ENCODE peak calls at places on chromosomes 5 and 9, in four cellular contexts. I is right lobe of liver, N is lower lobe of right lung, R is heart right ventricle. F is an unnamed sample.

GRCh38 chr9:14565352-14565956 is 127.8 kb downstream of the ZDHHC21 start:
- DNase-seq in I (no peak), N (no peak), R (no peak), F (no peak)

GRCh38 chr5:89064054-89064453 is 181.1 kb upstream of the MEF2C start:
- DNase-seq in I (no peak), R (no peak), N (no peak), F (no peak)

GRCh38 chr5:129384736-129385135 is 75.4 kb upstream of the ADAMTS19 start:
- DNase-seq in N (no peak), R (no peak), I (no peak), F (no peak)

GRCh38 chr5:167587768-167588167 is 703.7 kb upstream of the WWC1 start:
- DNase-seq in R (no peak), I (no peak), N (no peak), F (peak; percentile 12)

GRCh38 chr5:23274156-23274555 is 233.3 kb upstream of the PRDM9 start:
- DNase-seq in R (no peak), N (no peak), I (no peak), F (no peak)

GRCh38 chr9:109640232-109641078 is 139.5 kb upstream of the PALM2AKAP2 start:
- DNase-seq in N (peak; percentile 50), I (peak; percentile 50), R (peak; percentile 61), F (peak; percentile 11)

GRCh38 chr5:180096616-180097015 is 25.1 kb upstream of the RNF130 start:
- DNase-seq in N (no peak), I (no peak), R (no peak), F (no peak)

GRCh38 chr5:54725391-54726280 is 208.1 kb downstream of the SNX18 start:
- DNase-seq in N (no peak), R (no peak), I (no peak), F (no peak)

GRCh38 chr9:77896269-77897245 is 135.1 kb downstream of the GNAQ start:
- DNase-seq in N (no peak), R (no peak), I (no peak), F (no peak)

GRCh38 chr5:80755634-80756033 is 100.9 kb upstream of the DHFR start:
- DNase-seq in I (no peak), N (no peak), R (no peak), F (peak; percentile 5)

GRCh38 chr5:19891658-19892057 is 96.3 kb downstream of the CDH18 start:
- DNase-seq in I (no peak), N (no peak), R (no peak), F (no peak)

GRCh38 chr9:120394058-120394669 is 185.8 kb downstream of the CDK5RAP2 start:
- DNase-seq in I (peak; percentile 77), R (no peak), N (no peak), F (no peak)

GRCh38 chr5:167096816-167097215 is 1194.6 kb upstream of the WWC1 start:
- DNase-seq in R (no peak), N (no peak), I (no peak), F (no peak)

GRCh38 chr9:110069326-110070248 is 138.4 kb downstream of the C9orf152 start:
- DNase-seq in N (peak; percentile 66), R (peak; percentile 30), I (no peak), F (no peak)

GRCh38 chr9:16730162-16730561 is 140.3 kb downstream of the BNC2 start:
- DNase-seq in R (no peak), I (no peak), N (no peak), F (no peak)

GRCh38 chr9:79057576-79057975 is 514.2 kb upstream of the TLE4 start:
- DNase-seq in N (no peak), R (no peak), I (no peak), F (no peak)

GRCh38 chr5:61332891-61333350 is 863 bp downstream of the ZSWIM6 start:
- DNase-seq in I (peak; percentile 63), N (peak; percentile 79), R (no peak), F (peak; percentile 47)

GRCh38 chr5:95697781-95698681 is 15.2 kb upstream of the SPATA9 start:
- DNase-seq in R (no peak), N (no peak), I (no peak), F (no peak)

GRCh38 chr5:53991942-53992341 is 318.4 kb downstream of the ARL15 start:
- DNase-seq in I (no peak), R (no peak), N (no peak), F (no peak)

GRCh38 chr5:143008809-143009521 is 238.8 kb downstream of the ARHGAP26 start:
- DNase-seq in N (peak; percentile 49), R (no peak), I (no peak), F (no peak)

GRCh38 chr5:180366303-180366702 is 13.2 kb upstream of the GFPT2 start:
- DNase-seq in N (no peak), I (no peak), R (no peak), F (no peak)

GRCh38 chr9:30484690-30485089 is 1899.8 kb upstream of the ACO1 start:
- DNase-seq in R (no peak), I (no peak), N (no peak), F (no peak)

GRCh38 chr5:109319351-109319750 is 90.4 kb downstream of the PJA2 start:
- DNase-seq in N (no peak), R (no peak), I (peak; percentile 47), F (no peak)

GRCh38 chr5:138953370-138954256 is 78.5 kb upstream of the LRRTM2 start:
- DNase-seq in N (peak; percentile 86), I (peak; percentile 77), R (peak; percentile 90), F (peak; percentile 85)

GRCh38 chr9:114721491-114722362 is 39.7 kb upstream of the TEX48 start:
- DNase-seq in N (no peak), R (no peak), I (peak; percentile 63), F (no peak)

GRCh38 chr5:17431272-17432050 is 66.6 kb upstream of the TAF11L2 start:
- DNase-seq in N (no peak), R (no peak), I (no peak), F (no peak)

GRCh38 chr5:82799346-82800077 is 277.7 kb downstream of the TMEM167A start:
- DNase-seq in N (no peak), R (no peak), I (no peak), F (no peak)

GRCh38 chr5:40827479-40827977 is 7.5 kb downstream of the RPL37 start:
- DNase-seq in I (no peak), N (no peak), R (no peak), F (no peak)

GRCh38 chr9:6549106-6549505 is 96.4 kb downstream of the GLDC start:
- DNase-seq in N (no peak), R (no peak), I (no peak), F (no peak)

GRCh38 chr9:83706703-83707517 is 848 bp downstream of the UBQLN1 start:
- DNase-seq in N (peak; percentile 63), R (peak; percentile 44), I (peak; percentile 60), F (peak; percentile 70)

GRCh38 chr5:20113031-20113685 is 125.2 kb upstream of the CDH18 start:
- DNase-seq in I (no peak), N (no peak), R (no peak), F (no peak)

GRCh38 chr9:123960366-123960765 is 30.4 kb upstream of the DENND1A start:
- DNase-seq in R (no peak), I (no peak), N (no peak), F (no peak)
- TF ChIP-seq CTCF in R (no peak), I (no peak), N (no peak), F (no peak)

GRCh38 chr9:65400886-65401285 is 115.9 kb upstream of the FOXD4L5 start:
- DNase-seq in R (no peak), I (no peak), N (no peak), F (peak; percentile 32)
- H3K36me3 ChIP-seq in R (no peaks in the 10 kb centered on the region), I (no peaks in the 10 kb centered on the region), N (no peaks in the 10 kb centered on the region), F (no peaks in the 10 kb centered on the region)

GRCh38 chr5:149750596-149750995 is 20.5 kb downstream of the PPARGC1B start:
- DNase-seq in I (peak; percentile 66), N (no peak), R (no peak), F (no peak)
- H3K4me1 ChIP-seq in I (no peaks in the 10 kb centered on the region), N (peaks cover 11% of the 10 kb centered on the region), R (peaks cover 18% of the 10 kb centered on the region), F (peaks cover 26% of the 10 kb centered on the region)

GRCh38 chr5:43042626-43043399 is 2.7 kb upstream of the ANXA2R start:
- DNase-seq in I (peak; percentile 77), R (peak; percentile 74), N (peak; percentile 81), F (peak; percentile 66)
- TF ChIP-seq CTCF in I (no peak), R (no peak), N (peak; percentile 6), F (no peak)

GRCh38 chr5:32100903-32101302 is 73.2 kb downstream of the GOLPH3 start:
- DNase-seq in N (no peak), R (no peak), I (no peak), F (no peak)

GRCh38 chr5:32102254-32102653 is 71.9 kb downstream of the GOLPH3 start:
- DNase-seq in R (no peak), I (no peak), N (no peak), F (no peak)

GRCh38 chr5:32100230-32100629 is 73.9 kb downstream of the GOLPH3 start:
- DNase-seq in N (no peak), I (no peak), R (no peak), F (no peak)

GRCh38 chr5:32107291-32107690 is 66.8 kb downstream of the GOLPH3 start:
- DNase-seq in R (no peak), N (no peak), I (no peak), F (no peak)

DNA sequence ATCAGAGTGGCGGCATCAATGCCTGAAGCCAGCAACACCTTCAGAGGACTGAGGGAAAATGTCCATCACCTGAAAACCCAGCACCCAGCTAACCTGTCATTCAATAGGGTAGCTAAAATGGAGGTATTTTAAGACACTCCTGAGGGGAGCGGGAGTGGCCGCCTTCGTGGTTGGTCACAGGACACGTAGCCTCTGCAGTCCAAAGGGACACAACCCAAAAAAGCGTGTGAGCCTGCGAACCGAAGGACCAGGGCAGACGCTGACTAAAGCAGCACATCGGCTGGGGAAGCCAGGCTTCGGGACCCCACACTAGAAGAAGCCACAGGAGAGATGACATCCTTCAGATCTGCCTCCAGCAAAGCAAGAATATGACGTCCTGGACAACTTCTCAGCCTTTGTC is 70.6 kb downstream of the GOLPH3 start:
- DNase-seq in I (no peak), N (no peak), R (no peak), F (no peak)
- H3K36me3 ChIP-seq in I (peaks cover 41% of the 10 kb centered on the region), N (peaks cover 99% of the 10 kb centered on the region), R (no peaks in the 10 kb centered on the region), F (no peaks in the 10 kb centered on the region)

DNA sequence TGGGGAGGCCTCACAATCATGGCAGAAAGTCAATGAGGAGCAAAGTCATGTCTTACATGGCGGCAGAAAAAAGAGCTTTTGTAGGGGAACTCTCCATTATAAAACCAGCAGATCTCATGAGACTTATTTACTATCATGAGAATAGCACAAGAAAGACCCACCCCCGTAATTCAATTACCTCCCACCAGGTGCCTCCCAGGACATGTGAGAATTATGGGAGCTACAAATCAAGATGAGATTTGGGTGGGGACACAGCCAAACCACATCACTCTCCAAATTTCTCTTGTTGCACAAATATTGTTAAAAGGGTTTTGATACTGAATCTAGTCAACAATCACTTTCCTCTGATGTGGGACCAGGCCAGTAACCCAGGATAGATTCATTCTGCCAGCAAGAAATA is 1176.1 kb downstream of the CDH9 start:
- DNase-seq in R (no peak), I (no peak), N (no peak), F (no peak)
- H3K4me1 ChIP-seq in R (no peaks in the 10 kb centered on the region), I (no peaks in the 10 kb centered on the region), N (no peaks in the 10 kb centered on the region), F (no peaks in the 10 kb centered on the region)

F was measured in mucosa of descending colon.